ENCODE peak calls at places on chromosomes 12 and 14, in six cellular contexts. One of them, this sample, is unnamed.

GRCh38 chr14:102927346-102927877 is 4.9 kb downstream of the AMN start:
- DNase-seq in tibial artery: no peak
- DNase-seq in aorta: no peak
- DNase-seq in adrenal gland: no peak
- DNase-seq in GM12878: no peak
- DNase-seq in SK-N-SH: no peak
- DNase-seq in this sample: peak; percentile 88

GRCh38 chr14:67191768-67192290 is 2.6 kb downstream of the GARIN2 start:
- DNase-seq in tibial artery: no peak
- DNase-seq in adrenal gland: no peak
- DNase-seq in GM12878: no peak
- DNase-seq in SK-N-SH: no peak
- DNase-seq in aorta: no peak
- DNase-seq in this sample: no peak

GRCh38 chr12:6765048-6765633 is 1.0 kb upstream of the PTMS start:
- DNase-seq in SK-N-SH: no peak
- DNase-seq in aorta: no peak
- DNase-seq in adrenal gland: no peak
- DNase-seq in tibial artery: no peak
- DNase-seq in GM12878: no peak
- DNase-seq in this sample: no peak

GRCh38 chr12:78118486-78118885 is 287.8 kb downstream of the NAV3 start:
- DNase-seq in tibial artery: no peak
- DNase-seq in aorta: no peak
- DNase-seq in GM12878: no peak
- DNase-seq in SK-N-SH: no peak
- DNase-seq in adrenal gland: no peak
- DNase-seq in this sample: no peak

GRCh38 chr14:103105580-103106168 is 11.1 kb downstream of the EXOC3L4 start:
- DNase-seq in tibial artery: no peak
- DNase-seq in adrenal gland: no peak
- DNase-seq in GM12878: no peak
- DNase-seq in aorta: no peak
- DNase-seq in SK-N-SH: no peak
- DNase-seq in this sample: no peak

GRCh38 chr12:69879007-69879960 is 54.3 kb downstream of the MYRFL start:
- DNase-seq in GM12878: no peak
- DNase-seq in adrenal gland: peak; percentile 82
- DNase-seq in aorta: peak; percentile 74
- DNase-seq in tibial artery: peak; percentile 76
- DNase-seq in SK-N-SH: peak; percentile 76
- DNase-seq in this sample: peak; percentile 68

GRCh38 chr14:88554458-88555286 is at the start of gene PTPN21:
- DNase-seq in tibial artery: peak; percentile 88
- DNase-seq in GM12878: no peak
- DNase-seq in SK-N-SH: peak; percentile 94
- DNase-seq in adrenal gland: peak; percentile 77
- DNase-seq in aorta: peak; percentile 77
- DNase-seq in this sample: peak; percentile 73

GRCh38 chr12:3236345-3237153 is 159.4 kb downstream of the TSPAN9 start:
- DNase-seq in aorta: no peak
- DNase-seq in adrenal gland: peak; percentile 27
- DNase-seq in SK-N-SH: peak; percentile 51
- DNase-seq in GM12878: no peak
- DNase-seq in tibial artery: no peak
- DNase-seq in this sample: peak; percentile 5

GRCh38 chr12:124036117-124037109 is 63.4 kb downstream of the ZNF664 start:
- DNase-seq in adrenal gland: peak; percentile 57
- DNase-seq in tibial artery: no peak
- DNase-seq in aorta: no peak
- DNase-seq in SK-N-SH: peak; percentile 69
- DNase-seq in GM12878: peak; percentile 27
- DNase-seq in this sample: no peak

GRCh38 chr12:12668005-12668404 is 28.0 kb downstream of the GPR19 start:
- DNase-seq in aorta: no peak
- DNase-seq in adrenal gland: no peak
- DNase-seq in SK-N-SH: no peak
- DNase-seq in tibial artery: no peak
- DNase-seq in GM12878: no peak
- DNase-seq in this sample: no peak

GRCh38 chr12:48787791-48788521 is 933 bp downstream of the ADCY6 start:
- DNase-seq in adrenal gland: peak; percentile 21
- DNase-seq in SK-N-SH: peak; percentile 46
- DNase-seq in aorta: no peak
- DNase-seq in tibial artery: no peak
- DNase-seq in GM12878: no peak
- DNase-seq in this sample: peak; percentile 41

GRCh38 chr12:126726481-126727217 is 1540.3 kb upstream of the TMEM132C start:
- DNase-seq in adrenal gland: no peak
- DNase-seq in tibial artery: no peak
- DNase-seq in GM12878: no peak
- DNase-seq in aorta: no peak
- DNase-seq in SK-N-SH: peak; percentile 7
- DNase-seq in this sample: no peak

GRCh38 chr14:90624732-90625444 is 191.3 kb downstream of the TTC7B start:
- DNase-seq in adrenal gland: peak; percentile 41
- DNase-seq in tibial artery: no peak
- DNase-seq in aorta: no peak
- DNase-seq in SK-N-SH: no peak
- DNase-seq in GM12878: no peak
- DNase-seq in this sample: no peak

GRCh38 chr14:39339003-39339402 is 93.2 kb downstream of the FBXO33 start:
- DNase-seq in aorta: no peak
- DNase-seq in tibial artery: no peak
- DNase-seq in adrenal gland: no peak
- DNase-seq in GM12878: no peak
- DNase-seq in SK-N-SH: no peak
- DNase-seq in this sample: no peak

GRCh38 chr12:48788852-48789775 is at the start of gene ADCY6:
- DNase-seq in SK-N-SH: peak; percentile 96
- DNase-seq in aorta: peak; percentile 86
- DNase-seq in adrenal gland: peak; percentile 78
- DNase-seq in GM12878: no peak
- DNase-seq in tibial artery: peak; percentile 89
- DNase-seq in this sample: peak; percentile 81

GRCh38 chr12:132444957-132445883 is 44.7 kb upstream of the FBRSL1 start:
- DNase-seq in GM12878: no peak
- DNase-seq in aorta: peak; percentile 82
- DNase-seq in SK-N-SH: no peak
- DNase-seq in adrenal gland: peak; percentile 36
- DNase-seq in tibial artery: no peak
- DNase-seq in this sample: peak; percentile 83

GRCh38 chr14:96246535-96246839 is 9.5 kb upstream of the BDKRB1 start:
- DNase-seq in aorta: no peak
- DNase-seq in SK-N-SH: no peak
- DNase-seq in adrenal gland: peak; percentile 13
- DNase-seq in GM12878: no peak
- DNase-seq in tibial artery: no peak
- DNase-seq in this sample: no peak

DNA sequence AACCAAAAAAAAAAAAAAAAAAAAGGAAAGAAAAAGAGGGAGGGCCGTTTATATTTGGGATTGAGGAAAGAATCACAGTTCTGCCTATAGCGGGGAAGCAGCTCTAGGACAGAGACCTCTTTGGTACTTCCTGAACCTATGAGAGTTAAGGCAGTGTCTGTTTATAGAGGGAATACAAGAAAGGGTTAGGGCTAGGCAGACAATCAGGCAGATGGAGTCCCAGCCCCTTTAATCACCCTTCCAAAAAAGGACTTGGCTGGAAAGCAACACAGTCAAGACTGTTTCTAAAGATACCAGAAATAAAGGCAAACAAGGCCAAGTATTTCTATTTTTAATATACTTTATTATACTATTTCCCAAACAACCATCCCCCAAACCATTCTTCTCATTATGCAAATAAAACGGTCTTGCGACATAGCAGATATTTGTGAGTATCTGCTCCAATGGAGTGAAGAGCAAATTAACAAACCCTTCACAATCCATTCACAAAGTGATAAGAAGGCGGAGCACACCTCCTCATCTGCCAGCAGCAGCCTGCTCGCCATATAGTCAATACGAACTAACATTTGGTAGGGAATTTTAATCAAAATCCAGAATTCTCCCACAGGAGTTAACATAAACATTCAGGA is 679 bp upstream of the GRIP1 start:
- DNase-seq in SK-N-SH: no peak
- DNase-seq in GM12878: no peak
- DNase-seq in adrenal gland: no peak
- DNase-seq in aorta: no peak
- DNase-seq in tibial artery: no peak
- DNase-seq in this sample: no peak
- H3K27ac ChIP-seq in SK-N-SH: no peak overlapping the region
- H3K27ac ChIP-seq in GM12878: no peak overlapping the region
- H3K27ac ChIP-seq in adrenal gland: no peak overlapping the region
- H3K27ac ChIP-seq in aorta: no peak overlapping the region
- H3K27ac ChIP-seq in tibial artery: no peak overlapping the region
- H3K27ac ChIP-seq in this sample: no peak overlapping the region

DNA sequence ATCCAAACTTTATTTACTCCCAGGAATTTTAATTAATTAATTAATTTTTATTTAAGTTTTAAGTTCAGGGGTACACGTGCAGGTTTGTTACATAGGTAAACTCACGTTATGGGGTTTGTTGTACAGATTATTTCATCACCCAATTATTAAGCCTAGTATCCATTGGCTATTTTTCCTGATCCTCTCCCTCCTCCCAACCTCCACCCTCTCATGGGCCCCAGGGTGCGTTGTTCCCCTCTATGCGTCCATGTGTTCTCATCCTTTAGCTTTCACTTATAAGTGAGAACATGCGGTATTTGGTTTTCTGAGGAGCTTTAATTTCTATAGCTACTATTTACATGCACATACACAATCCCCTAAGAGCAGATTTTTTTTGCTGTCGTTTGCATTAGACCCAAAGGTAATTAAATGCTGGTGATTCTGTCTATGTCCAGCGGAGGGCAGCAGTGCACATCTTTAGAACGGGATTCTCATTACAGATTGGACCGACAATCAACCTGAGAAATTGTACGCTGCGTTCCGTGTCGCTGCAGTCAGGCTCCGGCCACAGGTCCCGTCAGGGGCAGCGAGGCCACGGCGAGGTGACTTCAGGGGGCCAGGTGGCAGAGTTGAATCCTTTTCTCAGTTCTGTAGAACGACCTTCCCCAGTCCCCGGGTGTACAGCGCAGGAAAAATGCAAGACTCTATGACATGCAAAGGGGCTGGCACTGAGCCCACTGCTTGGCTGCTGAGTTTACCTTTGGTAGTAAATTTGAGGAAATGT is 11.6 kb downstream of the TMEM30B start:
- DNase-seq in adrenal gland: peak; percentile 88
- DNase-seq in tibial artery: peak; percentile 85
- DNase-seq in aorta: peak; percentile 74
- DNase-seq in SK-N-SH: peak; percentile 74
- DNase-seq in GM12878: peak; percentile 45
- DNase-seq in this sample: peak; percentile 66
- H3K4me3 ChIP-seq in adrenal gland: no peak overlapping the region
- H3K4me3 ChIP-seq in tibial artery: peak overlapping the region; percentile 48
- H3K4me3 ChIP-seq in aorta: no peak overlapping the region
- H3K4me3 ChIP-seq in SK-N-SH: peak overlapping the region; percentile 59
- H3K4me3 ChIP-seq in GM12878: peak overlapping the region; percentile 49
- H3K4me3 ChIP-seq in this sample: peak overlapping the region; percentile 26

GRCh38 chr12:116130431-116130830 is 147.1 kb downstream of the MED13L start:
- DNase-seq in SK-N-SH: peak; percentile 52
- DNase-seq in adrenal gland: no peak
- DNase-seq in GM12878: no peak
- DNase-seq in tibial artery: no peak
- DNase-seq in aorta: no peak
- DNase-seq in this sample: no peak

GRCh38 chr12:116135209-116135930 is 142.1 kb downstream of the MED13L start:
- DNase-seq in adrenal gland: peak; percentile 81
- DNase-seq in GM12878: no peak
- DNase-seq in aorta: no peak
- DNase-seq in SK-N-SH: peak; percentile 44
- DNase-seq in tibial artery: no peak
- DNase-seq in this sample: no peak

GRCh38 chr12:116136340-116136739 is 141.2 kb downstream of the MED13L start:
- DNase-seq in GM12878: no peak
- DNase-seq in tibial artery: no peak
- DNase-seq in SK-N-SH: no peak
- DNase-seq in adrenal gland: no peak
- DNase-seq in aorta: no peak
- DNase-seq in this sample: no peak

GRCh38 chr12:116133609-116134214 is 143.8 kb downstream of the MED13L start:
- DNase-seq in adrenal gland: no peak
- DNase-seq in SK-N-SH: no peak
- DNase-seq in tibial artery: no peak
- DNase-seq in GM12878: no peak
- DNase-seq in aorta: no peak
- DNase-seq in this sample: no peak

DNA sequence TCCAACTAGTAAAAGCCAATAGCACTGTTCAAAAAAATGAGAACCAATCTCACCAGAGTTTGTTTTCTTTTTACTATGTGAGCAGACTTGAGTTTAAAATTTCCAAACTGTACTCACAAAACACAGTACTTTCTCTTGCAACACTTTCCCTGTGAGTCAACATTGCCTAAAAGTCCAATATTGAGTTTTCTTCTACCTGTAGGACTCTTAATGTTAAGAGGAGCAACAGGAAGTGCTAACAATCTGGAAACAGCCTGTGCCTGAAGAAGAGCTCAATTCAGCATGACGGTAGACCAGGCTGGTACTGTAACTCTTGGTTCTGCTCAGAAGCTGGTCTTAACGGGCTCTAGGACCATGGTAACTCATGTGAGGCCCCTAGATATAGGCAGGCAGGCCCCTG is 144.3 kb downstream of the MED13L start:
- DNase-seq in GM12878: no peak
- DNase-seq in tibial artery: no peak
- DNase-seq in adrenal gland: no peak
- DNase-seq in SK-N-SH: no peak
- DNase-seq in aorta: no peak
- DNase-seq in this sample: no peak
- H3K27ac ChIP-seq in GM12878: no peak overlapping the region
- H3K27ac ChIP-seq in tibial artery: no peak overlapping the region
- H3K27ac ChIP-seq in adrenal gland: no peak overlapping the region
- H3K27ac ChIP-seq in SK-N-SH: no peak overlapping the region
- H3K27ac ChIP-seq in aorta: no peak overlapping the region
- H3K27ac ChIP-seq in this sample: peak overlapping the region; percentile 57

GRCh38 chr14:51653855-51654548 is 2.3 kb downstream of the FRMD6 start:
- DNase-seq in SK-N-SH: no peak
- DNase-seq in aorta: no peak
- DNase-seq in GM12878: no peak
- DNase-seq in tibial artery: no peak
- DNase-seq in adrenal gland: no peak
- DNase-seq in this sample: no peak
- H3K4me3 ChIP-seq in SK-N-SH: peak overlapping the region; percentile 93
- H3K4me3 ChIP-seq in aorta: peak overlapping the region; percentile 52
- H3K4me3 ChIP-seq in GM12878: no peak overlapping the region
- H3K4me3 ChIP-seq in tibial artery: peak overlapping the region; percentile 65
- H3K4me3 ChIP-seq in adrenal gland: no peak overlapping the region
- H3K4me3 ChIP-seq in this sample: peak overlapping the region; percentile 88